ENCODE peak calls at places on chromosomes 6 and 20, in seven cellular contexts. One of them, this sample, is unnamed.
A peak's percentile ranks its signal among the peaks of the same experiment; 100 is the strongest.

GRCh38 chr6:6820688-6821238 is 232.2 kb downstream of the LY86 start:
- DNase-seq in uterus: no peak
- DNase-seq in osteocyte: no peak
- DNase-seq in pons: no peak
- DNase-seq in HS-27A: no peak
- DNase-seq in body of pancreas: peak; percentile 74
- DNase-seq in EH: no peak
- DNase-seq in this sample: no peak

GRCh38 chr20:39049148-39049547 is 87.0 kb downstream of the DHX35 start:
- DNase-seq in uterus: no peak
- DNase-seq in osteocyte: no peak
- DNase-seq in pons: no peak
- DNase-seq in HS-27A: no peak
- DNase-seq in body of pancreas: no peak
- DNase-seq in EH: no peak
- DNase-seq in this sample: no peak

GRCh38 chr6:125507987-125508655 is 206.4 kb upstream of the HDDC2 start:
- DNase-seq in uterus: no peak
- DNase-seq in osteocyte: no peak
- DNase-seq in pons: peak; percentile 22
- DNase-seq in HS-27A: no peak
- DNase-seq in body of pancreas: peak; percentile 53
- DNase-seq in EH: peak; percentile 20
- DNase-seq in this sample: no peak

GRCh38 chr20:1423625-1424106 is 30.8 kb upstream of the FKBP1A start:
- DNase-seq in uterus: no peak
- DNase-seq in osteocyte: peak; percentile 57
- DNase-seq in pons: peak; percentile 21
- DNase-seq in HS-27A: no peak
- DNase-seq in body of pancreas: peak; percentile 63
- DNase-seq in EH: peak; percentile 42
- DNase-seq in this sample: no peak

GRCh38 chr6:27847706-27848105 is 64.5 kb downstream of the OR2B2 start:
- DNase-seq in uterus: no peak
- DNase-seq in osteocyte: no peak
- DNase-seq in pons: no peak
- DNase-seq in HS-27A: no peak
- DNase-seq in body of pancreas: no peak
- DNase-seq in EH: peak; percentile 39
- DNase-seq in this sample: no peak

GRCh38 chr6:167952512-167952859 is 45.0 kb upstream of the KIF25 start:
- DNase-seq in uterus: no peak
- DNase-seq in osteocyte: no peak
- DNase-seq in pons: no peak
- DNase-seq in HS-27A: no peak
- DNase-seq in body of pancreas: no peak
- DNase-seq in EH: no peak
- DNase-seq in this sample: no peak

GRCh38 chr6:90294989-90295853 is 1.4 kb downstream of the BACH2 start:
- DNase-seq in uterus: peak; percentile 49
- DNase-seq in osteocyte: no peak
- DNase-seq in pons: peak; percentile 55
- DNase-seq in HS-27A: no peak
- DNase-seq in body of pancreas: peak; percentile 65
- DNase-seq in EH: peak; percentile 3
- DNase-seq in this sample: peak; percentile 63

GRCh38 chr6:1892716-1893115 is 283.0 kb downstream of the FOXC1 start:
- DNase-seq in uterus: no peak
- DNase-seq in osteocyte: no peak
- DNase-seq in pons: no peak
- DNase-seq in HS-27A: no peak
- DNase-seq in body of pancreas: no peak
- DNase-seq in EH: no peak
- DNase-seq in this sample: no peak

GRCh38 chr6:35586542-35586941 is 73.8 kb upstream of the TULP1 start:
- DNase-seq in uterus: no peak
- DNase-seq in osteocyte: no peak
- DNase-seq in pons: no peak
- DNase-seq in HS-27A: no peak
- DNase-seq in body of pancreas: no peak
- DNase-seq in EH: peak; percentile 50
- DNase-seq in this sample: no peak